ENCODE peak calls at places on chromosomes 2 and 18, in five cellular contexts. One of them, this sample, is unnamed.

GRCh38 chr2:169767243-169767888 is 31.3 kb upstream of the SSB start:
- DNase-seq in GM13977: peak; percentile 73
- DNase-seq in stimulated activated CD4-positive, alpha-beta T cell treated with anti-CD3 and anti-CD28 coated beads, Interleukin-2, amount 100 ng/mL, for 48 hours: peak; percentile 62
- DNase-seq in left lung: peak; percentile 34
- DNase-seq in HEK293T: peak; percentile 42
- DNase-seq in this sample: peak; percentile 31

GRCh38 chr2:71948781-71949536 is 198.7 kb downstream of the CYP26B1 start:
- DNase-seq in stimulated activated CD4-positive, alpha-beta T cell treated with anti-CD3 and anti-CD28 coated beads, Interleukin-2, amount 100 ng/mL, for 48 hours: no peak
- DNase-seq in HEK293T: no peak
- DNase-seq in GM13977: no peak
- DNase-seq in left lung: no peak
- DNase-seq in this sample: no peak

GRCh38 chr18:21481739-21482138 is 118.8 kb downstream of the ESCO1 start:
- DNase-seq in GM13977: no peak
- DNase-seq in HEK293T: no peak
- DNase-seq in stimulated activated CD4-positive, alpha-beta T cell treated with anti-CD3 and anti-CD28 coated beads, Interleukin-2, amount 100 ng/mL, for 48 hours: no peak
- DNase-seq in left lung: no peak
- DNase-seq in this sample: no peak

GRCh38 chr18:50602466-50602865 is 42.6 kb downstream of the MAPK4 start:
- DNase-seq in GM13977: no peak
- DNase-seq in HEK293T: no peak
- DNase-seq in stimulated activated CD4-positive, alpha-beta T cell treated with anti-CD3 and anti-CD28 coated beads, Interleukin-2, amount 100 ng/mL, for 48 hours: no peak
- DNase-seq in left lung: no peak
- DNase-seq in this sample: no peak

GRCh38 chr2:7098816-7099215 is 181.6 kb downstream of the RNF144A start:
- DNase-seq in left lung: no peak
- DNase-seq in stimulated activated CD4-positive, alpha-beta T cell treated with anti-CD3 and anti-CD28 coated beads, Interleukin-2, amount 100 ng/mL, for 48 hours: no peak
- DNase-seq in HEK293T: no peak
- DNase-seq in GM13977: no peak
- DNase-seq in this sample: no peak

GRCh38 chr2:159110784-159111183 is 142.3 kb downstream of the TANC1 start:
- DNase-seq in left lung: no peak
- DNase-seq in HEK293T: no peak
- DNase-seq in GM13977: no peak
- DNase-seq in stimulated activated CD4-positive, alpha-beta T cell treated with anti-CD3 and anti-CD28 coated beads, Interleukin-2, amount 100 ng/mL, for 48 hours: no peak
- DNase-seq in this sample: no peak

GRCh38 chr18:24704921-24705620 is 244.6 kb downstream of the HRH4 start:
- DNase-seq in GM13977: no peak
- DNase-seq in stimulated activated CD4-positive, alpha-beta T cell treated with anti-CD3 and anti-CD28 coated beads, Interleukin-2, amount 100 ng/mL, for 48 hours: no peak
- DNase-seq in HEK293T: no peak
- DNase-seq in left lung: peak; percentile 29
- DNase-seq in this sample: no peak

GRCh38 chr2:111958901-111959300 is 60.5 kb downstream of the MERTK start:
- DNase-seq in HEK293T: no peak
- DNase-seq in left lung: no peak
- DNase-seq in GM13977: no peak
- DNase-seq in stimulated activated CD4-positive, alpha-beta T cell treated with anti-CD3 and anti-CD28 coated beads, Interleukin-2, amount 100 ng/mL, for 48 hours: no peak
- DNase-seq in this sample: no peak

GRCh38 chr2:64657416-64657815 is 3.7 kb upstream of the SERTAD2 start:
- DNase-seq in left lung: no peak
- DNase-seq in HEK293T: no peak
- DNase-seq in stimulated activated CD4-positive, alpha-beta T cell treated with anti-CD3 and anti-CD28 coated beads, Interleukin-2, amount 100 ng/mL, for 48 hours: no peak
- DNase-seq in GM13977: no peak
- DNase-seq in this sample: no peak